ENCODE peak calls at places on chromosome 1, in six cellular contexts. U, N, Y, J, V and Q are unnamed samples.

GRCh38 chr1:110094931-110095654 is 17.1 kb upstream of the UBL4B start:
- DNase-seq in J (no peak), N (no peak), Y (no peak), V (no peak), U (no peak), Q (no peak)

GRCh38 chr1:201385299-201385891 is 7.9 kb upstream of the TNNT2 start:
- DNase-seq in U (peak), N (no peak), V (no peak), Y (peak), J (peak), Q (peak)

GRCh38 chr1:100896481-100896982 is 642 bp downstream of the SLC30A7 start:
- DNase-seq in V (peak), J (no peak), U (no peak), Y (peak), N (no peak), Q (peak)

GRCh38 chr1:27632387-27633297 is 2.3 kb downstream of the FGR start:
- DNase-seq in U (peak), V (no peak), J (peak), Y (no peak), N (no peak), Q (no peak)

GRCh38 chr1:66468712-66469111 is 65.2 kb upstream of the SGIP1 start:
- DNase-seq in N (no peak), U (no peak), V (no peak), J (no peak), Y (no peak), Q (no peak)

GRCh38 chr1:224644553-224645154 is 28.5 kb downstream of the CNIH3 start:
- DNase-seq in J (no peak), Y (peak), U (peak), N (no peak), V (no peak), Q (peak)

GRCh38 chr1:197750366-197750765 is 24.9 kb downstream of the DENND1B start:
- DNase-seq in N (no peak), U (no peak), V (no peak), J (no peak), Y (no peak), Q (no peak)

GRCh38 chr1:89821322-89822108 is 683 bp downstream of the LRRC8D start:
- DNase-seq in J (peak), Y (no peak), U (no peak), N (no peak), V (no peak), Q (peak)

GRCh38 chr1:173295391-173295790 is 88.3 kb upstream of the TNFSF4 start:
- DNase-seq in J (no peak), Y (peak), U (no peak), N (no peak), V (peak), Q (peak)

GRCh38 chr1:2807678-2808385 is 6.3 kb upstream of the TTC34 start:
- DNase-seq in V (no peak), Y (no peak), U (no peak), J (peak), N (no peak), Q (no peak)

GRCh38 chr1:4227986-4228385 is 327.9 kb upstream of the C1orf174 start:
- DNase-seq in N (no peak), J (no peak), U (no peak), V (no peak), Y (no peak), Q (no peak)

GRCh38 chr1:59815892-59816291 is 1.1 kb downstream of the HOOK1 start:
- DNase-seq in N (no peak), V (no peak), Y (no peak), U (no peak), J (no peak), Q (no peak)

GRCh38 chr1:59814180-59814900 is 409 bp upstream of the HOOK1 start:
- DNase-seq in N (peak), V (no peak), U (no peak), J (peak), Y (peak), Q (peak)

GRCh38 chr1:59814901-59815825 is at the start of gene HOOK1:
- DNase-seq in U (no peak), J (peak), V (no peak), Y (no peak), N (no peak), Q (no peak)

GRCh38 chr1:59819566-59820438 is 5.1 kb downstream of the HOOK1 start:
- DNase-seq in J (no peak), N (no peak), U (no peak), V (no peak), Y (no peak), Q (no peak)

GRCh38 chr1:59816318-59816878 is 1.6 kb downstream of the HOOK1 start:
- DNase-seq in U (no peak), Y (no peak), J (no peak), N (no peak), V (no peak), Q (no peak)
- H3K4me3 ChIP-seq in U (no peak), Y (no peak), J (peak), N (no peak), V (no peak), Q (no peak)

DNA sequence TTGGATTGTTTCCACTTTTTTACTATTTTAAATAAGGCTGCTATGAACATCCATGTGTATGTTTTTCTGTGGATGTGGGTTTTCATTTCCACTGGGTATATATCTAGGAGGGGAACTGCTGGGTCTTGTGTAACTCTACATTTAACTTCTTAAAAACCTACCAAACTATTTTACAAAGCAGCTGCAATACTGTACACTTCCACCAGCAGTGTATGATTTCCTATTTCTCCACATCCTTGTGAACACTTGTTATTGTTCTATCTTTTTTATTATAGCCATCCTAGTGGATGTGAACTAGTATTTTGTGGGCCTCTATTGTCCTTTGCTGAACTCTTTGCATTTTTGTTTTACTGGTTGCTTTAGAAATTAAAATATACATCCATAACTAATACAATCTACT is 33.4 kb downstream of the DIPK1A start:
- DNase-seq in Y (no peak), J (no peak), V (no peak), U (no peak), N (no peak), Q (no peak)
- TF ChIP-seq CTCF in Y (peak), J (peak), V (peak), U (no peak), N (no peak), Q (no peak)

GRCh38 chr1:31371121-31371520 is 1.8 kb downstream of the FABP3 start:
- DNase-seq in Y (no peak), U (no peak), V (no peak), N (no peak), J (no peak), Q (no peak)

GRCh38 chr1:31370021-31370420 is 2.9 kb downstream of the FABP3 start:
- DNase-seq in Y (no peak), V (no peak), J (no peak), U (no peak), N (no peak), Q (no peak)

GRCh38 chr1:31372961-31373896 is at the start of gene FABP3:
- DNase-seq in U (no peak), V (peak), Y (peak), N (peak), J (peak), Q (peak)

GRCh38 chr1:31372051-31372450 is 825 bp downstream of the FABP3 start:
- DNase-seq in U (no peak), V (no peak), N (no peak), Y (no peak), J (no peak), Q (no peak)

DNA sequence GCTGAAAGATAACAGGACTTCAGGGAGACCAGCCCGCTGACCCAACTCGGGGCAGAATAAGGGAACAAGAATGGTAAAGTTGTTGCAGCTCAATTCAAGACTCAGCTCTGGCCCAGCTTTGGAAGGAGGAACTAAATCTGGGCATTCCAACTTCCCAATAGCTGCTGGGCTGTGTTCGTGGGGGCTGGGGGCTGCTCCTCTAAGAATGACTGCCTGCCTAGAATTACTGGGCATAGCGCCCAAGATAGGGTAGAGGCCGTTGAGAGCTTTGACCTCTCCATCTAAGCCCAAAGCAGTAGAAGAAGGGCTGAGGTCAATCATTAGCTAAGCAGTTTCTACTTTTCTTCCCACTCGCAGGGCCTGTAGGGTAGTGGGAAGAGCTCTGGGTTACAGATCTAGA is 1.3 kb downstream of the FABP3 start:
- DNase-seq in J (no peak), V (no peak), U (no peak), N (no peak), Y (no peak), Q (no peak)
- H3K4me3 ChIP-seq in J (no peak), V (no peak), U (no peak), N (peak), Y (peak), Q (no peak)

GRCh38 chr1:20702416-20702815 is 15.4 kb downstream of the KIF17 start:
- DNase-seq in Y (peak), V (no peak), J (no peak), U (no peak), N (no peak), Q (peak)
- TF ChIP-seq CTCF in Y (peak), V (peak), J (no peak), U (peak), N (no peak), Q (peak)

GRCh38 chr1:8439015-8439702 is 121.2 kb downstream of the SLC45A1 start:
- DNase-seq in Y (peak), V (peak), J (peak), U (peak), N (peak), Q (peak)
- H3K4me3 ChIP-seq in Y (no peak), V (no peak), J (no peak), U (no peak), N (no peak), Q (no peak)